ENCODE peak calls at places on chromosomes 5 and 9, in five cellular contexts. E is CD8-positive, alpha-beta memory T cell; P is naive thymus-derived CD4-positive, alpha-beta T cell; G is IMR-90; D is CD8-positive, alpha-beta T cell. B is an unnamed sample.
A peak's percentile ranks its signal among the peaks of the same experiment; 100 is the strongest.

GRCh38 chr5:69083412-69083811 is 10.4 kb upstream of the SLC30A5 start:
- DNase-seq in E (no peak), G (no peak), D (no peak), P (no peak), B (no peak)

GRCh38 chr5:59607126-59607807 is 286.3 kb downstream of the PDE4D start:
- DNase-seq in D (no peak), P (no peak), E (no peak), G (no peak), B (no peak)

GRCh38 chr5:36028816-36029465 is 37.7 kb downstream of the UGT3A2 start:
- DNase-seq in P (no peak), G (no peak), D (no peak), E (no peak), B (no peak)

GRCh38 chr5:14465086-14465485 is 116.5 kb upstream of the OTULINL start:
- DNase-seq in P (no peak), E (no peak), D (no peak), G (peak; percentile 93), B (no peak)

GRCh38 chr5:54634089-54634488 is 116.5 kb downstream of the SNX18 start:
- DNase-seq in D (no peak), P (no peak), E (no peak), G (no peak), B (no peak)

GRCh38 chr5:34957857-34958690 is 28.7 kb downstream of the DNAJC21 start:
- DNase-seq in P (no peak), G (peak; percentile 36), E (no peak), D (no peak), B (peak; percentile 7)

GRCh38 chr5:133244242-133244641 is 192.4 kb downstream of the HSPA4 start:
- DNase-seq in G (peak; percentile 68), E (no peak), D (no peak), P (peak; percentile 20), B (no peak)

GRCh38 chr9:111661802-111662491 is 542 bp downstream of the GNG10 start:
- DNase-seq in G (peak; percentile 13), P (peak; percentile 10), D (peak; percentile 3), E (peak; percentile 21), B (peak; percentile 30)

GRCh38 chr9:76571288-76572204 is 112.6 kb downstream of the GCNT1 start:
- DNase-seq in D (no peak), G (no peak), P (no peak), E (no peak), B (no peak)

GRCh38 chr5:104347119-104347708 is 784.6 kb upstream of the NUDT12 start:
- DNase-seq in G (peak; percentile 38), P (no peak), D (no peak), E (no peak), B (no peak)

GRCh38 chr5:88748670-88749069 is 134.3 kb downstream of the MEF2C start:
- DNase-seq in G (no peak), D (no peak), E (no peak), P (no peak), B (no peak)

GRCh38 chr5:11683666-11684065 is 220.6 kb downstream of the CTNND2 start:
- DNase-seq in E (no peak), D (no peak), P (no peak), G (no peak), B (no peak)

GRCh38 chr5:134228624-134229023 is 2.8 kb upstream of the PPP2CA start:
- DNase-seq in E (no peak), G (no peak), P (no peak), D (no peak), B (no peak)

GRCh38 chr5:170132642-170133448 is 27.1 kb downstream of the FOXI1 start:
- DNase-seq in G (peak; percentile 44), P (no peak), D (no peak), E (no peak), B (no peak)

GRCh38 chr5:72079288-72079687 is 28.0 kb upstream of the MAP1B start:
- DNase-seq in G (no peak), E (no peak), D (no peak), P (no peak), B (no peak)

GRCh38 chr5:55062039-55062779 is 38.2 kb downstream of the GZMK start:
- DNase-seq in D (peak; percentile 29), G (no peak), E (peak; percentile 60), P (peak; percentile 25), B (peak; percentile 63)

GRCh38 chr9:129497837-129498450 is 123.0 kb downstream of the C9orf50 start:
- DNase-seq in D (no peak), G (no peak), E (no peak), P (no peak), B (no peak)

GRCh38 chr5:2607622-2608021 is 143.9 kb downstream of the IRX2 start:
- DNase-seq in G (no peak), P (no peak), E (no peak), D (no peak), B (no peak)

DNA sequence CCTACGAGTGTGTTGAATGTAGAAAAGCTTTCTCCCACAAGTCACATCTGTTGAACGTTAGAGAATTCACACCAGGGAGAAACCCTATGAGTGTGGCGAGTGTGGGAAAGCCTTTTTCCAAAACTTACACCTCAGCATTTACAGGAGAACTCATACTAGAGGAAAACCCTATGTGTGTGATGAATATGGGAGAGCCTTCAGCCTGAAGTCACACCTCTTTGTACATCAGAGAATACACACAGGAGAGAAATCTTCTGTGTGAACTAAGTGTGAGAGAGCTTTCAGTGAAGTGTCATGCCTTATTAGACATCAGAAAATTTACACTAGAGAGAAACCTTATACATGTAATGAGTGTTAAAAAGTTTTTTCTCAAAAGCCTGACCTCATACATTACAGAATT is 41.8 kb upstream of the GPX3 start:
- DNase-seq in E (no peak), G (no peak), P (no peak), D (no peak), B (no peak)
- H3K9me3 ChIP-seq in E (no peaks in the 10 kb centered on the region), G (peaks cover 12% of the 10 kb centered on the region), P (no peaks in the 10 kb centered on the region), D (no peaks in the 10 kb centered on the region), B (no peaks in the 10 kb centered on the region)

GRCh38 chr5:172245823-172246222 is 37.7 kb downstream of the UBTD2 start:
- DNase-seq in E (no peak), D (no peak), G (no peak), P (no peak), B (no peak)
- H3K9me3 ChIP-seq in E (no peaks in the 10 kb centered on the region), D (no peaks in the 10 kb centered on the region), G (no peaks in the 10 kb centered on the region), P (no peaks in the 10 kb centered on the region), B (no peaks in the 10 kb centered on the region)

DNA sequence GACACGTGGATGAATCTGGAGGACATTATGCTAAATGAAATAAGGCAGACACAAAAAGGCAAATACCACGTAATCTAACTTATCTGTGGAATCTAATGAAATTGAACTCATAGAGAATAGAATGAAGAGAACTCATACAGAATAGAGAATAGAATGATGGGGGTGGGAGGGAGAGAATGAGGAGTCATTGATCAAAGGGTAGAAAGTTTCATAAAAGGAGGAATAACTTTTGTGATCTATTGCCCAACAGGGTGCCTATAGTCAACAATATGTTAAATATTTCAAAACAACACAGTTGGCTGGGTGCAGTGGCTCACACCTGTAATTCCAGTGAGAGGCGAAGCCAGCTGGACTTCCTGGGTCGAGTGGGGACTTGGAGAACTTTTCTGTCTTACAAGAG is 54.9 kb upstream of the ZNF169 start:
- DNase-seq in G (no peak), E (no peak), D (no peak), P (no peak), B (no peak)
- H3K9me3 ChIP-seq in G (peaks cover 5% of the 10 kb centered on the region), E (no peaks in the 10 kb centered on the region), D (no peaks in the 10 kb centered on the region), P (no peaks in the 10 kb centered on the region), B (no peaks in the 10 kb centered on the region)

DNA sequence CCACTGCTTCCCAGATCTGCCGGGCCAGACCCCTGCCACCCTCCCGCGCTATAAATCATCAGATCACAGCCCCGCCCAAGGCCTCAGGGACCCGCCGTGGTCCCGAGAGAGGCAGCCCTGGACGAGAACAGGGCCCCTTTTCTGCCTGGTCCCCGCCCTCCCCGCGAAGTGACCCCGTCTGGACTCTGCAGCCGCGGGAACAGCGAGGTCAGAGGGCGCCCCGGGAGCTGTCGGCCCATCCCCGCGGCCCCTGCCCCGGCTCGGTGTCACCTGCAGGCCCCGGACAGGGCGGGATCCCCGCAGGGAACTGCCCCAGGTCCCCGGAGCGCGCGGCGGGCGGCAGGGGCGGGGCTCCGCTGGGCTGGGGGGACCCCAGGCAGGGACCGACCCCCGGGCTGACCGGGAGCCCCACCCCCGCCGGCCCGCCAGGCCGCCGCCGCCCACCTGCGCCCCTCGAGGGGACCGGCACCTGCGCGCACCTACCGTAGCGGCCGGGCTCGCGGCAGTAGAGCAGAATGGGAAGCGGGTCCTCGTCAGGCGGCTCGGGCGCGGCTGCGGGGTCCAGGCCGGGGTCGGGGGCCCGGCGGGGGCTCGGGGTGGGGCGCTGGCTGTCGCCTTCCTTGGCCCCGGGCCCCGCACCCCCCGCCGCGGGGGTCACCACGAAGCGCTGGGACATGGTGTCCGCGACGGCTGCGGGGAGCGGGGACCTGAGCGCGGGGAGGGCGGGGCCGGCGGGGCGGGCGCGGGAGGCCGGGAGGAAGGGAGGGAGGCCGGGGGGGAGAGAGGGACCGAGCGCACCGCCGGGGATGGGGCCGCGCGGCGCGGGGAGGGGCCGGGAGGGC is 43.5 kb upstream of the SLC12A7 start:
- DNase-seq in P (no peak), G (no peak), D (no peak), E (no peak), B (no peak)
- H3K9me3 ChIP-seq in P (no peaks in the 10 kb centered on the region), G (peaks cover 6% of the 10 kb centered on the region), D (no peaks in the 10 kb centered on the region), E (no peaks in the 10 kb centered on the region), B (no peaks in the 10 kb centered on the region)

GRCh38 chr5:84453405-84453804 is 68.7 kb upstream of the EDIL3 start:
- DNase-seq in G (no peak), P (no peak), E (no peak), D (no peak), B (no peak)

GRCh38 chr5:84445049-84445685 is 60.5 kb upstream of the EDIL3 start:
- DNase-seq in P (no peak), G (peak; percentile 15), D (no peak), E (no peak), B (no peak)

GRCh38 chr5:84450617-84451414 is 66.1 kb upstream of the EDIL3 start:
- DNase-seq in P (no peak), G (peak; percentile 20), D (no peak), E (no peak), B (no peak)
- H3K9me3 ChIP-seq in P (no peaks in the 10 kb centered on the region), G (peaks cover 3% of the 10 kb centered on the region), D (no peaks in the 10 kb centered on the region), E (no peaks in the 10 kb centered on the region), B (peaks cover 4% of the 10 kb centered on the region)

B was measured in CD4-positive, alpha-beta memory T cell.